ENCODE peak calls at places on chromosomes 3 and 15, in five cellular contexts. X, Z, O, K and U are unnamed samples.

GRCh38 chr15:96273317-96274086 is 57.0 kb upstream of the NR2F2 start:
- DNase-seq in X (peak), K (no peak), O (peak), Z (no peak), U (no peak)

GRCh38 chr3:72347819-72348319 is 500.4 kb downstream of the SHQ1 start:
- DNase-seq in O (no peak), K (no peak), Z (peak), X (peak), U (no peak)

GRCh38 chr3:47113669-47114365 is 50.1 kb downstream of the SETD2 start:
- DNase-seq in X (peak), Z (no peak), K (no peak), O (no peak), U (no peak)

GRCh38 chr15:90482124-90483011 is 47.4 kb upstream of the CRTC3 start:
- DNase-seq in X (no peak), K (peak), O (peak), Z (no peak), U (no peak)

GRCh38 chr3:86629511-86629910 is 361.4 kb downstream of the VGLL3 start:
- DNase-seq in O (no peak), X (no peak), K (no peak), Z (no peak), U (no peak)

GRCh38 chr15:67805871-67806538 is 19.3 kb upstream of the SKOR1 start:
- DNase-seq in Z (no peak), O (no peak), K (no peak), X (no peak), U (no peak)

GRCh38 chr3:55649554-55649953 is 162.4 kb upstream of the WNT5A start:
- DNase-seq in K (no peak), O (no peak), X (no peak), Z (no peak), U (no peak)

GRCh38 chr15:25905140-25905539 is 42.0 kb upstream of the ATP10A start:
- DNase-seq in O (no peak), Z (no peak), X (no peak), K (no peak), U (no peak)

GRCh38 chr3:123066896-123067688 is at the start of gene PDIA5:
- DNase-seq in O (peak), Z (peak), K (peak), X (peak), U (peak)

GRCh38 chr3:81242871-81243270 is 518.6 kb downstream of the GBE1 start:
- DNase-seq in Z (no peak), K (peak), O (no peak), X (no peak), U (no peak)

GRCh38 chr3:197374951-197375560 is 76.6 kb upstream of the DLG1 start:
- DNase-seq in Z (no peak), O (no peak), K (no peak), X (no peak), U (no peak)

GRCh38 chr3:66971891-66972551 is 26.1 kb upstream of the KBTBD8 start:
- DNase-seq in O (peak), K (peak), Z (peak), X (peak), U (peak)

GRCh38 chr3:131840151-131840797 is 194.5 kb downstream of the CPNE4 start:
- DNase-seq in O (no peak), X (no peak), Z (no peak), K (no peak), U (no peak)

GRCh38 chr3:53166781-53167291 is 5.8 kb downstream of the PRKCD start:
- DNase-seq in K (no peak), O (peak), X (no peak), Z (no peak), U (no peak)

GRCh38 chr3:161177996-161178395 is 43.1 kb upstream of the NMD3 start:
- DNase-seq in O (no peak), K (no peak), X (no peak), Z (no peak), U (no peak)

GRCh38 chr3:21174461-21174860 is 576.5 kb downstream of the ZNF385D start:
- DNase-seq in K (no peak), O (no peak), X (no peak), Z (no peak), U (no peak)

GRCh38 chr3:8653800-8654408 is 9.3 kb upstream of the SSUH2 start:
- DNase-seq in X (no peak), Z (no peak), O (no peak), K (peak), U (no peak)

GRCh38 chr3:70631716-70632307 is 319.4 kb upstream of the MDFIC2 start:
- DNase-seq in Z (no peak), K (no peak), O (no peak), X (no peak), U (no peak)

GRCh38 chr3:102113421-102114041 is 264.2 kb downstream of the NFKBIZ start:
- DNase-seq in X (no peak), O (no peak), Z (no peak), K (no peak), U (no peak)

GRCh38 chr15:62739507-62739906 is 303.0 kb upstream of the TPM1 start:
- DNase-seq in Z (no peak), X (no peak), O (no peak), K (no peak), U (no peak)

GRCh38 chr3:72655151-72655551 is 193.1 kb downstream of the SHQ1 start:
- DNase-seq in O (no peak), Z (no peak), X (no peak), K (no peak), U (no peak)

GRCh38 chr15:67824900-67825879 is at the start of gene SKOR1:
- DNase-seq in K (no peak), O (no peak), X (no peak), Z (no peak), U (no peak)

GRCh38 chr15:25056484-25057429 is 102.0 kb downstream of the SNRPN start:
- DNase-seq in K (no peak), O (peak), X (no peak), Z (no peak), U (no peak)

GRCh38 chr3:180534828-180535227 is 67.1 kb upstream of the TTC14 start:
- DNase-seq in K (no peak), O (no peak), X (no peak), Z (no peak), U (no peak)

GRCh38 chr15:73800662-73801345 is 47.7 kb upstream of the INSYN1 start:
- DNase-seq in X (no peak), O (no peak), Z (no peak), K (no peak), U (no peak)

GRCh38 chr15:99100245-99101173 is 4.4 kb upstream of the SYNM start:
- DNase-seq in O (peak), X (no peak), Z (peak), K (peak), U (peak)

GRCh38 chr3:16104161-16104560 is 70.3 kb upstream of the GALNT15 start:
- DNase-seq in K (no peak), O (no peak), X (no peak), Z (no peak), U (no peak)
- TF ChIP-seq TAF1 in K (no peak), O (no peak), X (no peak), Z (no peak), U (no peak)

GRCh38 chr15:69359724-69360123 is 54.4 kb upstream of the KIF23 start:
- DNase-seq in K (no peak), Z (no peak), O (no peak), X (no peak), U (no peak)

GRCh38 chr15:69358850-69359249 is 55.3 kb upstream of the KIF23 start:
- DNase-seq in Z (no peak), K (no peak), O (no peak), X (no peak), U (no peak)

GRCh38 chr15:69357773-69358765 is 56.1 kb upstream of the KIF23 start:
- DNase-seq in K (peak), X (no peak), Z (no peak), O (peak), U (no peak)
- TF ChIP-seq TAF1 in K (no peak), X (no peak), Z (no peak), O (no peak), U (no peak)

GRCh38 chr3:15300318-15301078 is 31.9 kb downstream of the SH3BP5 start:
- DNase-seq in O (no peak), K (no peak), X (no peak), Z (no peak), U (no peak)
- TF ChIP-seq TAF1 in O (no peak), K (no peak), X (no peak), Z (no peak), U (no peak)

GRCh38 chr15:48031973-48032372 is 88.8 kb upstream of the SLC24A5 start:
- DNase-seq in Z (no peak), O (no peak), K (no peak), X (no peak), U (no peak)
- TF ChIP-seq TAF1 in Z (no peak), O (no peak), K (no peak), X (no peak), U (no peak)

DNA sequence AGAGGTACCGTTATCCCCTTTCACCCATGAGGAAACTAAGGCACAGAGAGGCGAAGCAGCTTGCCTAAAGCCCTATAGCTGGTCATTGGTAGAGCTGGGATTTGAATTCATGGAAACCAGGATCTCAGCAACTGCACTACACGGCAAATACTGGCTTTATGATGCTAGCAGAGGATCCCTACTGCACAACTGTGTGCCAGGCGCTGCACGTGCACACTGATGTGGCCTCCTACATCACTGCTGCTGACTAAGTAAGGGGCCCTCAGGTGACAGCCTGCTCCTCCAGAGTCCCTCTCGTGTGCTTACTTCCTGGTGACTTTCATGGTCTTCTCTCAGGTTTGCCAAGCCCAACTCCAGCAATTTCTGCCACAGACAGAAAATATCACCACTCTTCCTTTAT is 3.4 kb upstream of the POLG start:
- DNase-seq in K (no peak), O (no peak), X (no peak), Z (no peak), U (no peak)
- TF ChIP-seq TAF1 in K (no peak), O (no peak), X (no peak), Z (no peak), U (no peak)

DNA sequence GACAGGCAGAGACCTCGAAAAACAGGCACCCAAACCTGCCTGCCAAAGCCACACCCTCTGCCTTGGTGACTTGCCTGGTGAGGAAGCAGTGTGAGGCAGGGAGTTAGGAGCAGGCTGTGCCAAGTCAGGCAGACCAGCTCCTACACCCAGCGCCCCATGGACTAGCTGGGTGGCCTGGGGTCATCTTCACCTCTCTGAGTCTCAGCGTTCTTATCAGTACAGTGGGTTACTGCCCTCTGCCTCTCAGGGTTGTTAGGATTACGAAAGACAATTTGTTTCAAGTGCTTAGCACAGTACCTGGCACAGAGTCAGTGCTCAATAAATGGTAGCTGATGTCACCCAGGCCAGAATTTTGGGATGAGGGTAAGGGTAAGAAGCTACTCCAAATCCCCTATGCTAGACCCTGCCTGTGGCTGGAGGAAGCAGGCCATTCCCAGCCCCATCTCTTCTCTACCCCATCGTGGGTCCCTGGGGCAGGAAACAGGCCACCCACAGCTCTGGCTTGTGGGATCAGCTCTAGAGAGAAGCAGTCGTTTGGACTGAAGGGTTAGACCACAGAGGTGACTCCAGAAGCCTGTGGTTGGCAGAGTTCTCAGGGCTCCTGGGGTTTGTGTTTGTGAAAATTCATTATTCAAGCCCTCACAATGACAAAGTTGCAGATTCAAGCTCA is 10.1 kb downstream of the SLC51B start:
- DNase-seq in Z (no peak), K (no peak), O (no peak), X (no peak), U (no peak)
- TF ChIP-seq TAF1 in Z (no peak), K (no peak), O (no peak), X (no peak), U (no peak)

GRCh38 chr3:106348142-106348690 is 479.4 kb upstream of the CBLB start:
- DNase-seq in O (no peak), X (no peak), K (no peak), Z (no peak), U (no peak)

GRCh38 chr3:106342386-106342785 is 473.6 kb upstream of the CBLB start:
- DNase-seq in Z (no peak), K (no peak), X (no peak), O (no peak), U (no peak)

GRCh38 chr3:106343841-106344240 is 475.0 kb upstream of the CBLB start:
- DNase-seq in K (no peak), Z (no peak), X (no peak), O (no peak), U (no peak)

GRCh38 chr3:106349191-106349881 is 480.5 kb upstream of the CBLB start:
- DNase-seq in K (no peak), X (no peak), Z (no peak), O (no peak), U (no peak)

GRCh38 chr3:106345353-106346027 is 476.7 kb upstream of the CBLB start:
- DNase-seq in K (no peak), X (no peak), O (no peak), Z (no peak), U (no peak)
- TF ChIP-seq TAF1 in K (no peak), X (no peak), O (no peak), Z (no peak), U (no peak)

GRCh38 chr3:111714305-111714704 is 119.2 kb upstream of the ZBED2 start:
- DNase-seq in X (no peak), O (no peak), Z (no peak), K (no peak), U (no peak)
- TF ChIP-seq TAF1 in X (no peak), O (no peak), Z (no peak), K (no peak), U (no peak)

GRCh38 chr3:141332436-141332835 is 35.9 kb upstream of the ZBTB38 start:
- DNase-seq in Z (no peak), O (no peak), K (peak), X (no peak), U (no peak)

GRCh38 chr3:141330235-141330634 is 38.1 kb upstream of the ZBTB38 start:
- DNase-seq in Z (no peak), X (no peak), O (peak), K (no peak), U (no peak)

GRCh38 chr3:141330718-141331369 is 37.5 kb upstream of the ZBTB38 start:
- DNase-seq in K (no peak), O (no peak), X (no peak), Z (no peak), U (no peak)

GRCh38 chr3:141333796-141334626 is 34.3 kb upstream of the ZBTB38 start:
- DNase-seq in O (no peak), X (no peak), K (no peak), Z (no peak), U (no peak)

DNA sequence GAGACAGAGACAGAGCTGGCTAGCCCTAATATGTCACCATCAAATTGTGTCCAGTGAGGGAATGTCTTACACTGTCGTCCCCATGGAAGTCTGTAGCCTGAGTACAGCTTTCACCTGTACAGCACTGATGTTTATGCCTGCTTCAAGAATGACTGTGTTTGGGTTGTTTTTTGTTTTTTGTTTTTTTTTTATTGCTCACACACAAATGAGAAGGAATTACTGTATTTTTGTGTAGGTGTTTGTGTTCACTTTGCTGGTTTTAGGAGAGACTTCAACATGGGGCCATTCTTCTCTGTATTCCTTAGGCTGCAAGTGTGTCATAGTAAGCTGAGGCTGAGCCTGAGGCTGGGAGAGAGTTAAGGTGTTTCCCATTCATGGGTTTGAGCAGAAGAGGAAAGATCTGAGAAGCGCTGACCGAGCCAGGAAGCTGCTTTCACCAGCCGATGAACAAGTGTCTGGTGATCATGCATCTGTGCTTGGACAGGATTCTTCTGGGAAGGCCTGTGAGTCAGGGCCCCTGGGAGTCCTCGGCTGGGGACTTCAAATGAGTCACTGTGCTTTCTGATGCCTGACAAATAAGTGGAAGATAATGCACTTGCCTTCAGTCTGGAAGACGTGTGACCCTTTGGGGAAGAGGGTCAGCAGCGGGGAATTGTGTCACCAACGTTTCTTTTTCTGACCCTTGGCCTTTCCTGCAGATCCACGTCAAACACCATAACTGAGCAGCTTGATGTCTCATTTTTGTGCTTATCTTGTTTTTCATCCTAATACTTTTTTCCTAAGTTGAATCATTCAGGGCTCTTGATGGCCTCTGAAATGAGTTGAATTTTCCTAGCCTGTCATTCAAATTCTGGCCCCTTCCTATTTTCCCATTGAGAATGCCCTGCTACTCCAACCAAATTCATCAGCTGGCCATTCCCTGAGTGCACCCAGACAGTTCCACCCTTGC is 36.7 kb upstream of the ZBTB38 start:
- DNase-seq in K (peak), X (peak), O (peak), Z (no peak), U (no peak)
- TF ChIP-seq TAF1 in K (no peak), X (no peak), O (peak), Z (no peak), U (no peak)